ENCODE peak calls at places on chromosomes 11 and 22, in six cellular contexts. K is spleen, P is H1, J is breast epithelium, Q is HCT116, B is suprapubic skin. C is an unnamed sample.
A peak's percentile ranks its signal among the peaks of the same experiment; 100 is the strongest.

GRCh38 chr11:74380746-74381439 is 17.3 kb downstream of the PGM2L1 start:
- DNase-seq in K (no peak), P (no peak), J (peak; percentile 74), Q (no peak), B (no peak), C (peak; percentile 67)

GRCh38 chr11:120235024-120235628 is 4.8 kb upstream of the POU2F3 start:
- DNase-seq in K (no peak), P (peak; percentile 84), J (peak; percentile 72), Q (peak; percentile 64), B (no peak), C (peak; percentile 72)

GRCh38 chr11:66728760-66729385 is at the start of gene SPTBN2:
- DNase-seq in K (no peak), P (no peak), J (peak; percentile 34), Q (no peak), B (no peak), C (peak; percentile 16)

GRCh38 chr11:69962152-69962551 is 116.0 kb upstream of the ANO1 start:
- DNase-seq in K (no peak), P (no peak), J (no peak), Q (peak; percentile 77), B (no peak), C (peak; percentile 29)

GRCh38 chr22:46087816-46088277 is 62.5 kb upstream of the PPARA start:
- DNase-seq in K (peak; percentile 85), P (no peak), J (peak; percentile 84), Q (no peak), B (peak; percentile 95), C (peak; percentile 80)

GRCh38 chr11:87368876-87369480 is 331.2 kb downstream of the TMEM135 start:
- DNase-seq in K (no peak), P (peak; percentile 13), J (no peak), Q (no peak), B (no peak), C (no peak)

GRCh38 chr11:61066645-61067044 is 35.6 kb upstream of the CD5 start:
- DNase-seq in K (no peak), P (no peak), J (no peak), Q (no peak), B (no peak), C (no peak)

GRCh38 chr11:14422052-14422813 is 63.2 kb upstream of the RRAS2 start:
- DNase-seq in K (peak; percentile 81), P (peak; percentile 90), J (peak; percentile 65), Q (peak; percentile 45), B (peak; percentile 87), C (peak; percentile 66)

GRCh38 chr11:103800406-103801114 is 235.9 kb upstream of the DDI1 start:
- DNase-seq in K (no peak), P (no peak), J (no peak), Q (no peak), B (no peak), C (no peak)

GRCh38 chr11:130416537-130416896 is 11.9 kb downstream of the ADAMTS8 start:
- DNase-seq in K (no peak), P (no peak), J (no peak), Q (no peak), B (no peak), C (no peak)

GRCh38 chr22:27636716-27637503 is 164.6 kb downstream of the MN1 start:
- DNase-seq in K (no peak), P (no peak), J (no peak), Q (no peak), B (no peak), C (no peak)

GRCh38 chr22:37894939-37895670 is 11.0 kb upstream of the MICALL1 start:
- DNase-seq in K (no peak), P (no peak), J (no peak), Q (no peak), B (no peak), C (no peak)

GRCh38 chr11:121226415-121227263 is 65.9 kb upstream of the SC5D start:
- DNase-seq in K (no peak), P (no peak), J (no peak), Q (peak; percentile 15), B (no peak), C (no peak)

GRCh38 chr11:36601145-36601544 is 3.1 kb upstream of the RAG2 start:
- DNase-seq in K (no peak), P (no peak), J (no peak), Q (no peak), B (no peak), C (no peak)

GRCh38 chr11:10108901-10109665 is 184.9 kb downstream of the SBF2 start:
- DNase-seq in K (no peak), P (no peak), J (no peak), Q (no peak), B (no peak), C (no peak)

GRCh38 chr11:84804026-84804425 is 823.1 kb downstream of the DLG2 start:
- DNase-seq in K (no peak), P (no peak), J (no peak), Q (no peak), B (no peak), C (no peak)

GRCh38 chr11:132099692-132100091 is 729.3 kb downstream of the NTM start:
- DNase-seq in K (no peak), P (no peak), J (no peak), Q (no peak), B (no peak), C (no peak)
- TF ChIP-seq CTCF in K (no peak), P (peak; percentile 67), J (no peak), Q (peak; percentile 14), B (no peak), C (no peak)

GRCh38 chr11:92735039-92735438 is 234.4 kb upstream of the MTNR1B start:
- DNase-seq in K (no peak), P (no peak), J (no peak), Q (no peak), B (no peak), C (no peak)

GRCh38 chr11:92739020-92739419 is 230.4 kb upstream of the MTNR1B start:
- DNase-seq in K (no peak), P (no peak), J (no peak), Q (no peak), B (no peak), C (no peak)

GRCh38 chr11:92740251-92740650 is 229.2 kb upstream of the MTNR1B start:
- DNase-seq in K (no peak), P (no peak), J (no peak), Q (no peak), B (no peak), C (no peak)

DNA sequence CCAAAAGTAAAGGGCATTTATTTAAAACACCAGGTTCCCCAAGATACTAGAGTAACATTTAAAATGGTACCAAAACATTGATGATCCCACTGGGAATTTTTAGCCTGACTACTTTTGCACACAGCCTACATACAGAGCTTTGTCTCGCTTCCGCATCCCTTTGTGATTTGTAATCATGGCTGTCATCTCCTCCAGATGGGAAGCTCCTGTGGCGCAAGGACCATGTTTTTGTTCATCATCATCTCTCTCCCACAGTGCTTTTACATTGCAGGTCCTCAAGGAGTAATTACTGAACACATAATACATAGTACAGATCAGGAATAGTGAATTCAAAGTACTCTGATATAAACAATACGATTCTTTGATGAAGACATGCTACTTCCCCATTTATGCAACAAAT is 231.2 kb upstream of the MTNR1B start:
- DNase-seq in K (no peak), P (no peak), J (no peak), Q (no peak), B (no peak), C (no peak)
- TF ChIP-seq POLR2AphosphoS5 in K (no peak), P (no peak), J (no peak), Q (no peak), B (no peak), C (no peak)

GRCh38 chr11:68446046-68446725 is 14.4 kb upstream of the PPP6R3 start:
- DNase-seq in K (peak; percentile 58), P (no peak), J (no peak), Q (no peak), B (no peak), C (no peak)

GRCh38 chr11:68441466-68442230 is 18.9 kb upstream of the PPP6R3 start:
- DNase-seq in K (no peak), P (no peak), J (no peak), Q (no peak), B (no peak), C (no peak)

GRCh38 chr11:68445531-68446035 is 15.0 kb upstream of the PPP6R3 start:
- DNase-seq in K (peak; percentile 68), P (no peak), J (no peak), Q (no peak), B (no peak), C (no peak)

GRCh38 chr11:68447015-68447801 is 13.3 kb upstream of the PPP6R3 start:
- DNase-seq in K (peak; percentile 94), P (peak; percentile 49), J (peak; percentile 74), Q (peak; percentile 35), B (peak; percentile 84), C (peak; percentile 83)

DNA sequence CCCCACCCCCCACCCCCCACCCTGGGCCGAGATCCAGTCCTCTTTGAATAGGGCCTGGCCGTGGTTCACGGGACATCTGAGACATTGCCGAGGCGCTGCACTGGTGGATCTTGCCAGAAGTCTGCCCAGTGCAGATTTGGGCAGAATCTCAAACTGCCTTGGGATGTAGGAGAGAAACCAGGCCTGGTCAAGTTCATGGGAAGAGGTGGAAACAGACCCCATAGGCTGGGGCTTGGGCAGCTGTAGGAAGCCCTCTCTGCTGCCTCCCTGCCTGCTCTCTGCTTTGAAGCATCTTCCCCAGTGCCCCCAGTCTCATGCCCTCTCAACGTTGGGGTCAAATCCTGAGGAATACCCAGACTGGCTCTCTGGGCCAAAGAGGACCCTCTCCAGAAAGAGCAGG is 16.0 kb upstream of the PPP6R3 start:
- DNase-seq in K (peak; percentile 62), P (no peak), J (no peak), Q (no peak), B (no peak), C (no peak)
- H3K4me3 ChIP-seq in K (no peak overlapping the region), P (no peak overlapping the region), J (no peak overlapping the region), Q (no peak overlapping the region), B (no peak overlapping the region), C (no peak overlapping the region)

GRCh38 chr11:1393038-1393710 is 3.4 kb downstream of the BRSK2 start:
- DNase-seq in K (no peak), P (no peak), J (no peak), Q (no peak), B (no peak), C (no peak)

GRCh38 chr11:1390603-1391164 is 950 bp downstream of the BRSK2 start:
- DNase-seq in K (peak; percentile 83), P (no peak), J (no peak), Q (no peak), B (no peak), C (no peak)

GRCh38 chr11:1391165-1392010 is 1.7 kb downstream of the BRSK2 start:
- DNase-seq in K (no peak), P (no peak), J (no peak), Q (no peak), B (no peak), C (no peak)

GRCh38 chr11:1392111-1392510 is 2.4 kb downstream of the BRSK2 start:
- DNase-seq in K (no peak), P (no peak), J (no peak), Q (no peak), B (no peak), C (no peak)

GRCh38 chr11:1392561-1392960 is 2.8 kb downstream of the BRSK2 start:
- DNase-seq in K (no peak), P (no peak), J (no peak), Q (no peak), B (no peak), C (no peak)
- TF ChIP-seq CTCF in K (no peak), P (no peak), J (no peak), Q (no peak), B (no peak), C (no peak)

GRCh38 chr11:57434640-57435546 is 8.0 kb upstream of the SLC43A3 start:
- DNase-seq in K (no peak), P (no peak), J (no peak), Q (no peak), B (no peak), C (no peak)
- TF ChIP-seq POLR2AphosphoS5 in K (no peak), P (no peak), J (peak; percentile 83), Q (no peak), B (peak; percentile 55), C (peak; percentile 32)